ENCODE peak calls at places on chromosome 14, in four cellular contexts. V is HFF-Myc; T is endothelial cell; J is CD8-positive, alpha-beta T cell. M is an unnamed sample.

GRCh38 chr14:61603736-61604135 is 91.6 kb upstream of the HIF1A start:
- DNase-seq in T (no peak), J (no peak), V (no peak), M (no peak)

GRCh38 chr14:86510503-86510902 is 980.6 kb downstream of the FLRT2 start:
- DNase-seq in J (no peak), T (no peak), V (no peak), M (no peak)

GRCh38 chr14:52363001-52363704 is 49.0 kb downstream of the PTGER2 start:
- DNase-seq in V (no peak), J (no peak), T (no peak), M (no peak)

GRCh38 chr14:21068521-21069387 is 1.4 kb upstream of the ARHGEF40 start:
- DNase-seq in J (peak; percentile 50), V (no peak), T (peak; percentile 67), M (peak; percentile 74)

GRCh38 chr14:94021416-94022157 is 4.6 kb upstream of the OTUB2 start:
- DNase-seq in J (peak; percentile 10), V (no peak), T (no peak), M (no peak)

GRCh38 chr14:53035796-53036195 is 84.9 kb upstream of the FERMT2 start:
- DNase-seq in V (no peak), J (no peak), T (no peak), M (no peak)

GRCh38 chr14:73789996-73790581 is 61.5 kb upstream of the PTGR2 start:
- DNase-seq in V (peak; percentile 76), T (no peak), J (no peak), M (no peak)

GRCh38 chr14:61227893-61228591 is 53.1 kb downstream of the TMEM30B start:
- DNase-seq in V (no peak), T (no peak), J (no peak), M (no peak)

GRCh38 chr14:52369305-52369781 is 55.2 kb downstream of the PTGER2 start:
- DNase-seq in J (no peak), V (no peak), T (no peak), M (no peak)

GRCh38 chr14:73241481-73242165 is 4.3 kb downstream of the PAPLN start:
- DNase-seq in V (no peak), J (no peak), T (no peak), M (no peak)

GRCh38 chr14:22112004-22112403 is 438.4 kb upstream of the OR4E1 start:
- DNase-seq in J (peak; percentile 47), T (peak; percentile 59), V (no peak), M (peak; percentile 26)

GRCh38 chr14:68981539-68981976 is 2.5 kb upstream of the ACTN1 start:
- DNase-seq in J (no peak), V (no peak), T (no peak), M (no peak)

GRCh38 chr14:41297961-41298690 is 308.6 kb upstream of the LRFN5 start:
- DNase-seq in V (no peak), J (no peak), T (no peak), M (no peak)

GRCh38 chr14:43872222-43872621 is 634.9 kb downstream of the FSCB start:
- DNase-seq in J (no peak), V (no peak), T (no peak), M (no peak)

GRCh38 chr14:38255408-38255672 is 553 bp downstream of the CLEC14A start:
- DNase-seq in V (no peak), T (peak; percentile 38), J (no peak), M (no peak)

GRCh38 chr14:49774111-49774510 is 6.2 kb downstream of the KLHDC2 start:
- DNase-seq in J (no peak), T (no peak), V (no peak), M (no peak)

GRCh38 chr14:68979722-68980552 is 835 bp upstream of the ACTN1 start:
- DNase-seq in J (no peak), V (no peak), T (peak; percentile 38), M (no peak)

GRCh38 chr14:106276326-106277267 is 750.2 kb downstream of the TMEM121 start:
- DNase-seq in J (peak; percentile 62), V (no peak), T (no peak), M (no peak)

GRCh38 chr14:68951051-68951797 is 27.9 kb downstream of the ACTN1 start:
- DNase-seq in T (no peak), J (no peak), V (peak; percentile 89), M (no peak)

GRCh38 chr14:105860615-105861580 is 334.5 kb downstream of the TMEM121 start:
- DNase-seq in V (no peak), T (no peak), J (no peak), M (peak; percentile 6)

DNA sequence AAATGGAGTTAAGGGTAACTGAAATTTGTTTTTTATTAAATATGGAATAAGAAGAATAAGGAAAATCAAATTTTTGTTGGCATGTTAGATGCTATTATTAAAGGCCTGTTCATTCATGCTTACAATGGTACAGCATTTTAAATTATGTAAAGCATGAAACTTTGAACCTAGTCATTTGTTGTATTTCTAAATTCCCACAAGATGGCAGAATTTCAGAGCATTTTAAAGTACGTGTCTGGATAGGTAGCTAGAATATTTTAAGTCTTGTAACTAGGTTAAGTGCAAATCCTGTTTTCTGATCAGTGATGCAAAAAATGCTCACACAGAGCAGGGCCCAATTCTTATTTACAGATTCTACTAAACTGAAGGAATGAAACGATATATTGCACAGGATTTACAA is 585.6 kb upstream of the MIS18BP1 start:
- DNase-seq in J (no peak), T (no peak), V (no peak), M (peak; percentile 1)
- TF ChIP-seq CTCF in J (no peak), T (no peak), V (no peak), M (no peak)

DNA sequence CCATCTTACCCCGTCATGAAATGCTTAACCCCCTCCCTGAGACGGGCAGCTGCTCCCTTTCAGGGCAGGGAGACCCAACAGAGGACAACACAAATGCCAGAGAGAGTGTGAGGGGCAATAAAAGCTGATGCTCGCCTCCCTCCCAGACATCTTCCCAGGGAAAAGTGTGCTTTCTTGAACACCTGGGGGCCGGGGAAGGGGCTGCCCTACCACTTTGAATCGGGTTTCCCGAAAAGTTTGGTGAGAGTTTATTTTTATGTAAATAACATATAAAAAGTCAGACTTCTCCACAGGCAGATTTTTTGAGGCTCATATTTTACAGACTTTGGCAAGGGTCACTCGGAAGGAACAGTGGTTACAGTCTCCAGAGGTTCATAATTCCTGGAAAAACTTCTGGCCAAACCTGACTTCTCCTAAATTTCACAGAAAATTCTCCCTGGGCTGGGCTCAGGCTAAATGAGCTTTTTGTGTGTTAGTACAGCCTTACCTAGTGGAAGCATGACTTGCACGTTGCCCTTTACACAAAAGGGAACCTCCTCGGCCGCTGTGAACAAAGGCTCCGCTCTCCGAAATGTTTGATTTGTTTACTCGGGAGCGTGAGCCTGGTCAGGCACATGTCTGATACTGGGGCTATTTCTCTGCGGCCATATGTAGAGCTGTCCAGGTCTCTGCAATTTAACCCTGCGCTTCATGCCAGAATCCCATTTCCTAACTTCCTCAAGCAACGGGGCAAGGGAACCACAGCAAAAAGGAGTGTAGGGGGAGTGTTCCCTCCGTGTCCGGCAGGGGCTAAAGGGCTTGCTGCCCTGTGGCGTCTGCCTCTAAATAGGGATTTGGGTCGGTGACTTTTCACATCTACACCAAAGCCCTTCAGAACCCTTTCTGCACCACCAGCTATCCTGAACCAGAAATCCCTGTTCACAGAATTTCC is 3.4 kb downstream of the RTL1 start:
- DNase-seq in V (no peak), J (no peak), T (peak; percentile 50), M (peak; percentile 23)
- TF ChIP-seq CTCF in V (no peak), J (no peak), T (peak; percentile 59), M (no peak)

DNA sequence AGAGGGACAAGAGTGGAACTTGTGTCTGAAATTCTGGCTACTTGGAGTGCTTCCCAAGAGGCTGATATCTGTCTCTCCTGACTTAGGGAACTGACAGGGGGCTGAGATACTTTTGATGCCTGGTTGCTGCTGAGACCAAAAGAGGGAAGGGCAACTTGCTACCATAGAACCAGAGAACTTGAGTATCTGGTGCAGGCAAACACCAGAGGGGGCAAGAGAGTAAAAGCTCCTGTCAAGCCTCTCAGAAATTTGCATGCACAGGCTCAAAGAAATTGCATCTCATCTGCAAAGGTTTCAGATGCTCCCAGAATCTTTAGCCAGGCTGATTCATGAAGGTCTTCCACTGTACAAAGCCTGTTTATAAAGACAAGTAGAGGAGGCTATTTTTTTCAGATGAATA is 391.3 kb upstream of the FOXG1 start:
- DNase-seq in T (peak; percentile 36), V (no peak), J (no peak), M (no peak)
- TF ChIP-seq CTCF in T (peak; percentile 52), V (peak; percentile 29), J (no peak), M (no peak)

GRCh38 chr14:70827366-70828151 is 18.2 kb upstream of the MAP3K9 start:
- DNase-seq in T (no peak), V (no peak), J (no peak), M (no peak)
- TF ChIP-seq CTCF in T (no peak), V (no peak), J (no peak), M (no peak)

GRCh38 chr14:46661728-46662127 is 10.1 kb upstream of the RPL10L start:
- DNase-seq in T (no peak), V (no peak), J (no peak), M (no peak)
- TF ChIP-seq CTCF in T (peak; percentile 41), V (no peak), J (no peak), M (no peak)

GRCh38 chr14:96362965-96363750 is at the start of the genes ATG2B and GSKIP:
- DNase-seq in V (peak; percentile 49), J (peak; percentile 96), T (peak; percentile 96), M (peak; percentile 96)
- TF ChIP-seq CTCF in V (no peak), J (no peak), T (no peak), M (no peak)

GRCh38 chr14:91685600-91685999 is 46.3 kb downstream of the CATSPERB start:
- DNase-seq in J (no peak), T (no peak), V (no peak), M (no peak)
- TF ChIP-seq CTCF in J (no peak), T (no peak), V (no peak), M (no peak)

DNA sequence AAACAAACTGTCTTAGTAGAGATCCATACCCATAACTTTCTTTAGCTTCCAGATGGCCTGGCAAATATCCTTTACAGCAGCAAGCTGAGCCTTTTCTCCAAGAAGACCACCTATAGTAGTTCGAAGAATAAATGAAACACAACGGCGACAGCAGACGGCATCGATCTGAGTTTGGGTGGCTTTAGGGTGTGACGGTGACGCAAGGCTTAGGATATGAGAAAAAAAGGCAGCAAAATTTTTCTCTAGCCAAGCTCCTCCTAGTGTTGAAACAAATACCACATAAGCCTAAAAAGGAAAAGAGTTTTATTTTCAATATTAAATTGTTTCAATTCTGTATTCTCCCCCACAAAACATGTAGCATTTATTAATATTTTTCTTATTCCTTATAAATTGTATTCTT is 33.3 kb downstream of the HEATR5A start:
- DNase-seq in T (no peak), J (no peak), V (no peak), M (no peak)
- TF ChIP-seq CTCF in T (no peak), J (no peak), V (no peak), M (no peak)

M was measured in GM13976.